ENCODE peak calls at places on chromosomes 7 and 10, in nine cellular contexts. O, U, B, T, K, Y, N, E and Q are unnamed samples.

GRCh38 chr10:80465839-80466590 is 11.9 kb downstream of the TSPAN14 start:
- DNase-seq in U (no peak), Y (no peak), O (peak), B (no peak), K (no peak), E (no peak), N (peak), T (no peak), Q (peak)

GRCh38 chr10:102280397-102281015 is 35.2 kb downstream of the GBF1 start:
- DNase-seq in Y (no peak), O (no peak), T (peak), U (no peak), E (no peak), K (peak), N (no peak), B (no peak), Q (no peak)

GRCh38 chr10:69496352-69497234 is 45.3 kb downstream of the TSPAN15 start:
- DNase-seq in U (no peak), K (no peak), Y (peak), O (no peak), B (no peak), E (no peak), T (no peak), N (no peak), Q (peak)

GRCh38 chr7:133789951-133790350 is 337.2 kb upstream of the LRGUK start:
- DNase-seq in B (no peak), U (no peak), Y (no peak), T (no peak), E (no peak), N (no peak), K (peak), O (no peak), Q (no peak)

GRCh38 chr7:25759748-25760147 is 392.2 kb upstream of the NFE2L3 start:
- DNase-seq in B (no peak), N (no peak), U (no peak), K (no peak), Y (no peak), O (no peak), T (no peak), E (no peak), Q (no peak)

GRCh38 chr10:30247704-30248103 is 101.4 kb downstream of the MTPAP start:
- DNase-seq in N (no peak), T (no peak), K (no peak), O (peak), U (no peak), Y (no peak), E (no peak), B (no peak), Q (no peak)

GRCh38 chr7:101093907-101094306 is 8.6 kb downstream of the TRIM56 start:
- DNase-seq in Y (no peak), N (no peak), O (no peak), B (no peak), U (no peak), E (peak), T (peak), K (peak), Q (no peak)

GRCh38 chr7:137747359-137748031 is 99.3 kb downstream of the DGKI start:
- DNase-seq in N (no peak), T (no peak), Y (no peak), E (no peak), O (no peak), K (no peak), B (no peak), U (no peak), Q (no peak)

GRCh38 chr7:108480311-108480710 is 24.1 kb upstream of the NRCAM start:
- DNase-seq in Y (no peak), E (no peak), B (no peak), U (no peak), O (no peak), K (no peak), N (no peak), T (no peak), Q (no peak)

GRCh38 chr7:83996879-83997278 is 197.7 kb downstream of the SEMA3A start:
- DNase-seq in K (no peak), U (no peak), N (no peak), Y (no peak), E (no peak), B (no peak), O (no peak), T (no peak), Q (no peak)

GRCh38 chr7:141609566-141609965 is 58.4 kb downstream of the AGK start:
- DNase-seq in Y (no peak), N (no peak), O (no peak), U (no peak), E (no peak), K (no peak), T (no peak), B (no peak), Q (no peak)

GRCh38 chr7:139292821-139293220 is 48.3 kb upstream of the FMC1 start:
- DNase-seq in K (no peak), U (no peak), N (no peak), B (no peak), E (no peak), Y (no peak), T (no peak), O (no peak), Q (no peak)

GRCh38 chr7:91694221-91694856 is 186.2 kb downstream of the MTERF1 start:
- DNase-seq in O (no peak), E (no peak), U (no peak), K (no peak), Y (no peak), N (no peak), T (no peak), B (no peak), Q (no peak)

GRCh38 chr10:31508882-31509281 is 189.9 kb downstream of the ZEB1 start:
- DNase-seq in N (no peak), E (no peak), K (peak), O (no peak), U (no peak), Y (no peak), T (no peak), B (no peak), Q (no peak)

GRCh38 chr10:63416376-63416775 is 49.4 kb downstream of the JMJD1C start:
- DNase-seq in K (no peak), Y (no peak), N (no peak), O (no peak), T (no peak), B (no peak), U (no peak), E (no peak), Q (no peak)

GRCh38 chr7:92629779-92630178 is 39.6 kb upstream of the FAM133B start:
- DNase-seq in Y (no peak), O (no peak), E (no peak), B (no peak), K (no peak), U (no peak), T (no peak), N (no peak), Q (no peak)

GRCh38 chr7:73521636-73522080 is 435 bp downstream of the BAZ1B start:
- DNase-seq in N (no peak), T (peak), O (no peak), Y (no peak), K (no peak), U (no peak), E (peak), B (no peak), Q (no peak)

GRCh38 chr7:50330701-50331100 is 26.2 kb downstream of the IKZF1 start:
- DNase-seq in E (no peak), B (no peak), O (no peak), K (no peak), U (no peak), T (no peak), N (no peak), Y (no peak), Q (peak)

GRCh38 chr10:63505562-63505961 is 15.6 kb upstream of the REEP3 start:
- DNase-seq in E (no peak), K (no peak), U (no peak), Y (no peak), N (no peak), O (no peak), B (no peak), T (no peak), Q (no peak)

GRCh38 chr10:104146871-104147270 is 24.9 kb downstream of the SFR1 start:
- DNase-seq in Y (no peak), E (no peak), K (no peak), T (no peak), N (no peak), B (no peak), O (no peak), U (no peak), Q (no peak)

GRCh38 chr10:3119796-3120459 is 52.6 kb downstream of the PFKP start:
- DNase-seq in K (peak), U (no peak), T (peak), Y (no peak), O (peak), N (no peak), B (no peak), E (no peak), Q (no peak)

GRCh38 chr10:13439771-13440708 is 88.8 kb downstream of the BEND7 start:
- DNase-seq in K (peak), E (no peak), Y (peak), N (peak), U (no peak), B (peak), T (peak), O (peak), Q (peak)

GRCh38 chr7:55571534-55572377 is 546 bp downstream of the VOPP1 start:
- DNase-seq in T (peak), K (peak), B (peak), O (peak), E (peak), Y (peak), N (peak), U (peak), Q (peak)

GRCh38 chr7:149367417-149367816 is 93.4 kb downstream of the ZNF777 start:
- DNase-seq in E (no peak), N (no peak), K (no peak), B (no peak), T (no peak), O (no peak), U (no peak), Y (no peak), Q (no peak)

GRCh38 chr7:3338161-3338560 is 37.1 kb downstream of the SDK1 start:
- DNase-seq in E (no peak), U (no peak), K (no peak), O (no peak), B (no peak), N (no peak), T (no peak), Y (no peak), Q (no peak)

GRCh38 chr10:90847436-90847835 is 10.4 kb downstream of the HTR7 start:
- DNase-seq in E (no peak), U (no peak), B (no peak), N (no peak), K (peak), Y (no peak), T (peak), O (no peak), Q (no peak)

GRCh38 chr7:155869784-155870076 is 57.5 kb upstream of the SHH start:
- DNase-seq in E (no peak), B (no peak), O (no peak), U (no peak), N (no peak), Y (no peak), K (no peak), T (no peak), Q (peak)

GRCh38 chr10:101671453-101671852 is 23.5 kb downstream of the FBXW4 start:
- DNase-seq in K (no peak), Y (no peak), E (no peak), N (no peak), T (no peak), O (peak), B (no peak), U (no peak), Q (no peak)

GRCh38 chr7:101717986-101718746 is 89.1 kb upstream of the MYL10 start:
- DNase-seq in E (peak), T (peak), B (no peak), U (no peak), K (peak), N (no peak), O (no peak), Y (no peak), Q (no peak)